ENCODE peak calls at places on chromosomes 3 and 15, in ten cellular contexts. S, F, Y, L, C, E, X, K, H and B are unnamed samples.

GRCh38 chr15:29698030-29698701 is 124.1 kb downstream of the TJP1 start:
- DNase-seq in S (no peak), F (peak; percentile 39), Y (no peak), L (no peak), C (no peak), E (no peak), X (no peak), K (peak; percentile 96), H (no peak), B (no peak)

GRCh38 chr3:160169139-160169830 is 55.9 kb upstream of the C3orf80 start:
- DNase-seq in S (no peak), F (peak; percentile 19), Y (no peak), L (peak; percentile 86), C (no peak), E (no peak), X (no peak), K (peak; percentile 68), H (no peak), B (peak; percentile 89)

GRCh38 chr15:85500729-85501128 is 120.3 kb downstream of the AKAP13 start:
- DNase-seq in S (no peak), F (no peak), Y (no peak), L (no peak), C (no peak), E (no peak), X (no peak), K (no peak), H (no peak), B (no peak)

GRCh38 chr3:63988943-63989342 is 34.4 kb downstream of the PSMD6 start:
- DNase-seq in S (no peak), F (no peak), Y (no peak), L (no peak), C (no peak), E (no peak), X (no peak), K (no peak), H (no peak), B (no peak)

GRCh38 chr3:57756528-57757401 is 656 bp downstream of the SLMAP start:
- DNase-seq in S (peak; percentile 36), F (peak; percentile 78), Y (peak; percentile 14), L (no peak), C (no peak), E (peak; percentile 37), X (peak; percentile 46), K (peak; percentile 83), H (peak; percentile 7), B (peak; percentile 27)

GRCh38 chr3:81718311-81718710 is 43.1 kb downstream of the GBE1 start:
- DNase-seq in S (no peak), F (no peak), Y (no peak), L (no peak), C (no peak), E (no peak), X (no peak), K (no peak), H (no peak), B (no peak)

GRCh38 chr15:70788114-70789049 is 25.0 kb upstream of the UACA start:
- DNase-seq in S (no peak), F (no peak), Y (no peak), L (peak; percentile 74), C (no peak), E (no peak), X (no peak), K (peak; percentile 88), H (no peak), B (peak; percentile 57)

GRCh38 chr3:57709559-57709958 is 16.7 kb upstream of the DENND6A start:
- DNase-seq in S (no peak), F (no peak), Y (no peak), L (no peak), C (no peak), E (no peak), X (no peak), K (peak; percentile 77), H (no peak), B (no peak)

GRCh38 chr3:156843071-156843808 is 17.1 kb downstream of the LEKR1 start:
- DNase-seq in S (no peak), F (no peak), Y (no peak), L (no peak), C (no peak), E (no peak), X (no peak), K (no peak), H (no peak), B (no peak)

GRCh38 chr3:97957617-97958311 is 14.5 kb downstream of the RIOX2 start:
- DNase-seq in S (no peak), F (no peak), Y (no peak), L (no peak), C (no peak), E (no peak), X (no peak), K (peak; percentile 36), H (no peak), B (no peak)

GRCh38 chr3:72346526-72346926 is 501.7 kb downstream of the SHQ1 start:
- DNase-seq in S (no peak), F (peak; percentile 57), Y (no peak), L (peak; percentile 99), C (no peak), E (no peak), X (no peak), K (peak; percentile 62), H (no peak), B (peak; percentile 98)

GRCh38 chr15:66581972-66582537 is 16.3 kb upstream of the LCTL start:
- DNase-seq in S (no peak), F (no peak), Y (no peak), L (no peak), C (no peak), E (no peak), X (no peak), K (no peak), H (no peak), B (no peak)

GRCh38 chr15:40345867-40346578 is 4.8 kb upstream of the PHGR1 start:
- DNase-seq in S (no peak), F (no peak), Y (no peak), L (no peak), C (no peak), E (no peak), X (no peak), K (no peak), H (no peak), B (no peak)

GRCh38 chr15:61827131-61827530 is 233.1 kb downstream of the VPS13C start:
- DNase-seq in S (no peak), F (no peak), Y (no peak), L (no peak), C (no peak), E (no peak), X (no peak), K (no peak), H (no peak), B (no peak)

GRCh38 chr3:29759443-29760033 is 478.7 kb downstream of the RBMS3 start:
- DNase-seq in S (no peak), F (no peak), Y (no peak), L (no peak), C (no peak), E (no peak), X (no peak), K (peak; percentile 32), H (no peak), B (peak; percentile 31)

GRCh38 chr15:79898369-79898768 is 1.6 kb upstream of the MTHFS start:
- DNase-seq in S (no peak), F (no peak), Y (no peak), L (no peak), C (no peak), E (no peak), X (no peak), K (no peak), H (no peak), B (no peak)